ENCODE peak calls at places on chromosomes 3 and 15, in four cellular contexts. P is RWPE2, C is ovary, S is brain microvascular endothelial cell. H is an unnamed sample.

GRCh38 chr3:63969866-63970265 is 53.4 kb downstream of the PSMD6 start:
- DNase-seq in S (no peak), C (no peak), P (no peak), H (no peak)

GRCh38 chr3:136343873-136344281 is 93.7 kb downstream of the PCCB start:
- DNase-seq in C (peak), P (peak), S (peak), H (no peak)

GRCh38 chr15:24394303-24394702 is 281.3 kb upstream of the NPAP1 start:
- DNase-seq in C (no peak), S (no peak), P (no peak), H (no peak)

GRCh38 chr3:194396897-194397756 is 1.9 kb downstream of the GP5 start:
- DNase-seq in C (peak), P (no peak), S (no peak), H (no peak)

GRCh38 chr3:155239960-155240359 is 53.5 kb downstream of the STRIT1 start:
- DNase-seq in P (no peak), C (no peak), S (no peak), H (no peak)

GRCh38 chr15:52020253-52021085 is 1.4 kb downstream of the MAPK6 start:
- DNase-seq in P (no peak), C (no peak), S (no peak), H (peak)

GRCh38 chr3:32832193-32832592 is 14.4 kb downstream of the TRIM71 start:
- DNase-seq in S (no peak), P (no peak), C (no peak), H (no peak)

GRCh38 chr15:29043731-29044485 is 158.1 kb downstream of the APBA2 start:
- DNase-seq in C (no peak), S (peak), P (no peak), H (no peak)

GRCh38 chr3:40024526-40024925 is 215.1 kb downstream of the MYRIP start:
- DNase-seq in S (no peak), C (no peak), P (no peak), H (no peak)

GRCh38 chr3:196948442-196949365 is 6.4 kb upstream of the NCBP2 start:
- DNase-seq in P (no peak), C (no peak), S (no peak), H (no peak)

GRCh38 chr15:62248277-62248974 is 83.3 kb upstream of the C2CD4B start:
- DNase-seq in S (no peak), C (no peak), P (no peak), H (no peak)

GRCh38 chr15:91553455-91553854 is 300.1 kb upstream of the SLCO3A1 start:
- DNase-seq in P (no peak), S (no peak), C (no peak), H (no peak)

GRCh38 chr3:39149498-39150169 is 3.8 kb downstream of the CSRNP1 start:
- DNase-seq in P (no peak), C (no peak), S (no peak), H (no peak)

GRCh38 chr15:90101969-90102890 is at the start of gene IDH2:
- DNase-seq in P (peak), C (peak), S (peak), H (no peak)

GRCh38 chr15:90099868-90100854 is 2.1 kb downstream of the IDH2 start:
- DNase-seq in C (peak), S (no peak), P (no peak), H (no peak)

GRCh38 chr15:90097475-90097874 is 4.8 kb downstream of the IDH2 start:
- DNase-seq in P (no peak), S (no peak), C (no peak), H (no peak)

GRCh38 chr15:90101130-90101968 is 919 bp downstream of the IDH2 start:
- DNase-seq in S (no peak), C (peak), P (no peak), H (no peak)

DNA sequence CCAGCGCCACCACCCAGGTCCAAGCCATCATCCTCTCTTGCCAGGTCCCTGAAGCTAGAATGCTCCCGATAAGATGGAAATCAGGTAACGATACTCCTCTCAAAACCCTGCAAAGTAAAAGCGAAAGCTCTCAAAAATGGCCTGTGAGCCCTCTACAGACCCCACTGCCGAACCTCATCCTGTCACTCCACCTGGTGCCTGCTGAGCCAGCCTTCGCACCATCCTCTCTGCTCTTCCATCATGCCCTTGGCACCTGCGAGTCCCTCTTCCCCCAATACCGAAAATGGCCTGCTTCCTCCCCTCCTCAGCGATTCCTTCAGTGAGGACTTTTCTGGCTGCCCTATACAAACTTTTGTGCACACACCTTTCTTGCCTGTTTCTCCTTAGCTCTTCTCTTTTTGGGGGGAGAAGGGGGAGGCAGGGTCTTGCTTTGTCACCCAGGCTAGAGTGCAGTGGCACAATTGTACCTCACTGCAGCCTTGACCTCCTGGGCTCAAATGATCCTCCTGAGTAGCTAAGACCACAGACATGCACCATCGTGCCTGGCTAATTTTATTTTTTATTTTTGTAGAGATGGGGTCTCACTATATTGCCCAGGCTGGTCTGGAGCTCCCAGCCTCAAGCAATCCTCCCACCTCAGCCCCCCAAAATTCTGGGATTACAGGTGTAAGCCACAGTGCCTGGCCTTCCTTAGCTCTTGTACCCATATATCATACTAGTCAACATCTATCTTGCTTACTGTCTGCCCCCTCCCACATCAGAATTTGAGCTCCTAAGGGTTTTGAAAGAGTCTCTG is 3.0 kb downstream of the IDH2 start:
- DNase-seq in S (no peak), C (no peak), P (no peak), H (no peak)
- H3K4me3 ChIP-seq in S (no peak), C (no peak), P (no peak), H (no peak)

DNA sequence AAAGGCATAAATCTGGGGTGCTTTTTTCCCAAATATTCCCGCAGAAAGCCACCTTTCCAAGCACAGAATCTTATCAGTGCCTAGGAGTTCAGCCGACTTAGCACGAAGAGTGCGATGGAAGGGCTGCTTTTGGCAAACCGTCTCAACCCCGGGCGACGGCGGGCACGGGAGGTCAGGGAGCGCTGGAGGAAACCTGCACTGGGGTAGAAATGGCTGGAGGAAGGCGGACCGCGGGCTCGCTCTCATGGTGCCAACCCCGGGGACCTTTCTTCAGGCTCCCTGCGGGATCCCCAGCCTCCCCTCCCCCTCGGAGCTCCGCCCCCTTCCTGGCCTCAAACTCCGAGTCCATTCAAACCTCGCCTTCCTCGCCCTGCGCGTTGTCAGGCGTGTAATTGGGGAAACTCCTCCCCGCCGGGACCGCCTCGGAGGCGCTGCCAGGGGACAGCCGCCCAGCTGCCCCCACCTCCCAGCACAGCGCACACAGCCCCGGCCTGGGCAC is at the start of gene GABRG3:
- DNase-seq in S (no peak), C (no peak), P (no peak), H (no peak)
- H3K4me3 ChIP-seq in S (peak), C (no peak), P (peak), H (peak)

GRCh38 chr15:60397772-60398445 is at the start of gene ANXA2:
- DNase-seq in C (peak), P (peak), S (peak), H (peak)
- H3K4me3 ChIP-seq in C (peak), P (peak), S (peak), H (peak)

GRCh38 chr15:49855917-49856637 is 235.2 kb downstream of the DTWD1 start:
- DNase-seq in C (peak), P (no peak), S (peak), H (no peak)
- H3K4me3 ChIP-seq in C (no peak), P (no peak), S (no peak), H (no peak)